ENCODE peak calls at places on chromosomes 16 and 17, in seven cellular contexts. I is fibroblast of lung; B is H9; U is cardiac fibroblast; Y is CD4-positive, alpha-beta T cell; O is HCT116; W is progenitor cell of endocrine pancreas. T is an unnamed sample.

GRCh38 chr17:19339341-19339815 is 23.1 kb downstream of the B9D1 start:
- DNase-seq in I (peak; percentile 51), B (peak; percentile 37), U (no peak), Y (no peak), O (no peak), W (no peak), T (no peak)

GRCh38 chr16:19135896-19136438 is 22.2 kb downstream of the ITPRIPL2 start:
- DNase-seq in I (peak; percentile 51), B (no peak), U (no peak), Y (no peak), O (no peak), W (no peak), T (no peak)

GRCh38 chr16:77564791-77565390 is 130.1 kb upstream of the ADAMTS18 start:
- DNase-seq in I (peak; percentile 41), B (no peak), U (peak; percentile 22), Y (no peak), O (no peak), W (no peak), T (no peak)

GRCh38 chr16:15708096-15708495 is 58.1 kb downstream of the NDE1 start:
- DNase-seq in I (peak; percentile 64), B (no peak), U (peak; percentile 70), Y (no peak), O (no peak), W (no peak), T (no peak)

GRCh38 chr16:23020084-23020483 is 129.2 kb downstream of the USP31 start:
- DNase-seq in I (no peak), B (no peak), U (no peak), Y (no peak), O (no peak), W (no peak), T (no peak)

GRCh38 chr17:83099086-83099540 is 19.7 kb downstream of the METRNL start:
- DNase-seq in I (no peak), B (no peak), U (no peak), Y (no peak), O (no peak), W (no peak), T (no peak)

GRCh38 chr16:86095906-86096485 is 197.0 kb downstream of the IRF8 start:
- DNase-seq in I (no peak), B (no peak), U (no peak), Y (no peak), O (no peak), W (no peak), T (no peak)

GRCh38 chr17:13031718-13032350 is 14.0 kb upstream of the ELAC2 start:
- DNase-seq in I (peak; percentile 59), B (peak; percentile 63), U (peak; percentile 74), Y (peak; percentile 34), O (peak; percentile 45), W (peak; percentile 26), T (peak; percentile 27)

GRCh38 chr16:55622930-55623561 is 32.7 kb upstream of the SLC6A2 start:
- DNase-seq in I (no peak), B (peak; percentile 84), U (no peak), Y (no peak), O (peak; percentile 15), W (no peak), T (no peak)

GRCh38 chr17:15257316-15257925 is 7.7 kb downstream of the PMP22 start:
- DNase-seq in I (peak; percentile 81), B (peak; percentile 90), U (peak; percentile 90), Y (peak; percentile 22), O (peak; percentile 59), W (peak; percentile 47), T (peak; percentile 14)

GRCh38 chr16:27974896-27975540 is 88.5 kb downstream of the GSG1L start:
- DNase-seq in I (no peak), B (no peak), U (no peak), Y (no peak), O (no peak), W (no peak), T (no peak)

GRCh38 chr16:27973678-27974077 is 89.8 kb downstream of the GSG1L start:
- DNase-seq in I (no peak), B (no peak), U (no peak), Y (no peak), O (no peak), W (no peak), T (no peak)

GRCh38 chr16:27969574-27969973 is 93.9 kb downstream of the GSG1L start:
- DNase-seq in I (peak; percentile 21), B (no peak), U (peak; percentile 31), Y (no peak), O (no peak), W (no peak), T (no peak)

GRCh38 chr16:27976990-27977389 is 86.5 kb downstream of the GSG1L start:
- DNase-seq in I (no peak), B (no peak), U (no peak), Y (no peak), O (no peak), W (no peak), T (no peak)

GRCh38 chr16:27972500-27972899 is 91.0 kb downstream of the GSG1L start:
- DNase-seq in I (peak; percentile 3), B (peak; percentile 67), U (peak; percentile 33), Y (peak; percentile 19), O (peak; percentile 73), W (no peak), T (peak; percentile 2)
- TF ChIP-seq CTCF in I (peak; percentile 29), B (peak; percentile 79), U (peak; percentile 56), Y (peak; percentile 60), O (peak; percentile 76), W (peak; percentile 58), T (peak; percentile 37)

GRCh38 chr16:67013238-67013822 is 15.6 kb upstream of the CBFB start:
- DNase-seq in I (no peak), B (no peak), U (no peak), Y (no peak), O (no peak), W (no peak), T (no peak)

GRCh38 chr16:67015317-67015731 is 13.6 kb upstream of the CBFB start:
- DNase-seq in I (no peak), B (no peak), U (no peak), Y (no peak), O (peak; percentile 32), W (no peak), T (no peak)

GRCh38 chr16:67016143-67016542 is 12.8 kb upstream of the CBFB start:
- DNase-seq in I (no peak), B (no peak), U (no peak), Y (no peak), O (no peak), W (no peak), T (no peak)

GRCh38 chr16:67014641-67015315 is 14.2 kb upstream of the CBFB start:
- DNase-seq in I (no peak), B (no peak), U (no peak), Y (no peak), O (no peak), W (no peak), T (no peak)

GRCh38 chr16:67013823-67014640 is 14.9 kb upstream of the CBFB start:
- DNase-seq in I (peak; percentile 46), B (peak; percentile 53), U (peak; percentile 88), Y (peak; percentile 65), O (no peak), W (peak; percentile 60), T (peak; percentile 64)
- TF ChIP-seq CTCF in I (no peak), B (peak; percentile 35), U (no peak), Y (no peak), O (no peak), W (peak; percentile 32), T (no peak)

GRCh38 chr16:68995011-68995504 is 110.4 kb upstream of the HAS3 start:
- DNase-seq in I (peak; percentile 26), B (peak; percentile 56), U (peak; percentile 54), Y (no peak), O (peak; percentile 80), W (no peak), T (no peak)
- TF ChIP-seq CTCF in I (peak; percentile 35), B (peak; percentile 71), U (peak; percentile 61), Y (no peak), O (peak; percentile 86), W (peak; percentile 40), T (no peak)

GRCh38 chr16:57098188-57098841 is 5.9 kb downstream of the CPNE2 start:
- DNase-seq in I (no peak), B (peak; percentile 59), U (no peak), Y (no peak), O (no peak), W (no peak), T (no peak)
- TF ChIP-seq CTCF in I (no peak), B (peak; percentile 34), U (no peak), Y (no peak), O (no peak), W (no peak), T (no peak)

GRCh38 chr17:75289832-75290337 is 652 bp upstream of the SLC25A19 start:
- DNase-seq in I (peak; percentile 82), B (no peak), U (peak; percentile 67), Y (peak; percentile 63), O (no peak), W (no peak), T (no peak)
- TF ChIP-seq CTCF in I (peak; percentile 25), B (no peak), U (no peak), Y (peak; percentile 33), O (no peak), W (peak; percentile 20), T (peak; percentile 64)

GRCh38 chr17:57625511-57625910 is 119.6 kb downstream of the CCDC182 start:
- DNase-seq in I (no peak), B (no peak), U (no peak), Y (no peak), O (no peak), W (no peak), T (no peak)

GRCh38 chr17:57622886-57623433 is 122.1 kb downstream of the CCDC182 start:
- DNase-seq in I (peak; percentile 52), B (no peak), U (peak; percentile 47), Y (no peak), O (no peak), W (no peak), T (no peak)

GRCh38 chr17:57622327-57622885 is 122.7 kb downstream of the CCDC182 start:
- DNase-seq in I (no peak), B (no peak), U (no peak), Y (no peak), O (no peak), W (no peak), T (no peak)

GRCh38 chr17:57624390-57624789 is 120.7 kb downstream of the CCDC182 start:
- DNase-seq in I (no peak), B (no peak), U (no peak), Y (no peak), O (no peak), W (no peak), T (no peak)

DNA sequence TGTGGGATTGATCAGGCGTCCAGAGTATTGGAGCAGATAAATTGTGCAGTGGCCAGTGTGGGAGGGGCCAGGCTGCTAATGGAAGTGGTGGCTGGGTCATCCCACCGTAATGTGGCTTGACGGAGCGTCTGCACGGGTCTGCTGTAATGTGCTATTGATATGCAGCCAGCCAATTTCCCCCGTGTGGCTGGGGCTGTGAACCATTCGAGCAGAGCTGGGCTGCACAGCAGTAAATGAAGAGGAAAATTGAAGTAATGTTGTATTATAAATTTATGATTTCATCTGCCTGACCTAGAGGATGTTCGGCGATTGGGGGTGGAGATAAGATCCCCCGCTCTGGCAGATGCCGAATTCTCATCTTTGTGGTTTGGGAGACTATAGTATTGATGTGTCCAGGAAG is 121.5 kb downstream of the CCDC182 start:
- DNase-seq in I (no peak), B (no peak), U (no peak), Y (no peak), O (no peak), W (no peak), T (no peak)
- TF ChIP-seq CTCF in I (no peak), B (no peak), U (no peak), Y (no peak), O (no peak), W (no peak), T (no peak)

T was measured in CD8-positive, alpha-beta T cell.